ENCODE peak calls at places on chromosomes 11 and 22, in four cellular contexts. R is K562, C is GM12878, A is HepG2. B is an unnamed sample.

GRCh38 chr22:24497879-24498278 is 2.7 kb downstream of the UPB1 start:
- DNase-seq in R (no peak), A (no peak), C (no peak), B (no peak)

GRCh38 chr22:30195245-30196140 is 51.1 kb downstream of the LIF start:
- DNase-seq in R (no peak), A (peak; percentile 40), C (no peak), B (no peak)

GRCh38 chr11:128496684-128497056 is 90.7 kb downstream of the ETS1 start:
- DNase-seq in C (no peak), A (no peak), R (no peak), B (no peak)

GRCh38 chr11:106262852-106263251 is 185.4 kb downstream of the AASDHPPT start:
- DNase-seq in C (no peak), R (no peak), A (no peak), B (no peak)

GRCh38 chr11:117230981-117231636 is 764 bp downstream of the PCSK7 start:
- DNase-seq in A (no peak), R (no peak), C (no peak), B (no peak)

GRCh38 chr11:12765428-12765827 is 91.2 kb downstream of the TEAD1 start:
- DNase-seq in A (no peak), R (no peak), C (no peak), B (no peak)

GRCh38 chr11:105610796-105611361 is 1.0 kb downstream of the GRIA4 start:
- DNase-seq in R (no peak), A (no peak), C (no peak), B (no peak)

GRCh38 chr22:18148508-18148965 is 1.4 kb upstream of the USP18 start:
- DNase-seq in R (peak; percentile 3), A (peak; percentile 94), C (no peak), B (no peak)

GRCh38 chr11:116439480-116439759 is 333.4 kb downstream of the BUD13 start:
- DNase-seq in C (no peak), R (no peak), A (no peak), B (no peak)

GRCh38 chr11:73961321-73961720 is 10.5 kb downstream of the DNAJB13 start:
- DNase-seq in C (no peak), R (no peak), A (no peak), B (no peak)

DNA sequence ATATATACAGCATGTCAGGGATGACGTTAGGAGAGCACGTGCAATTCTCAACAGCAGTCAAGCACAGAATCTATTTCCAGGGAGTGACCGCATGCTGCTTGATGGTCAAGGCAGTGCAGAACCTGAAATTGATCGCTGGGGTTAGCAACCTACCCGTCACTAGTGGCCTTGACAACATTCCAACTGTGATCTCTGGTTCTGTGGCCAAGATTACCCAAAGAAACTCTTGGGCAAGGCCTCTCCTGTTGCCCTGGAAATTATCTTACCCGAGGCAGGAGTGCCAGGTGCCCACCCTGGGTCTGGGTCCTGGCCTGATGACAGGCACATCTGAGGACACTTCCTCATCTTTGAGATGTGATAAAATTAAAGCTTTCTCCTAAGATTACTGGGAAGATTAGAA is 2.2 kb downstream of the TM7SF2 start:
- DNase-seq in A (no peak), C (no peak), R (no peak), B (no peak)
- H3K4me1 ChIP-seq in A (peaks cover 37% of the 10 kb centered on the region), C (peaks cover 24% of the 10 kb centered on the region), R (peaks cover 31% of the 10 kb centered on the region), B (peaks cover 2% of the 10 kb centered on the region)

DNA sequence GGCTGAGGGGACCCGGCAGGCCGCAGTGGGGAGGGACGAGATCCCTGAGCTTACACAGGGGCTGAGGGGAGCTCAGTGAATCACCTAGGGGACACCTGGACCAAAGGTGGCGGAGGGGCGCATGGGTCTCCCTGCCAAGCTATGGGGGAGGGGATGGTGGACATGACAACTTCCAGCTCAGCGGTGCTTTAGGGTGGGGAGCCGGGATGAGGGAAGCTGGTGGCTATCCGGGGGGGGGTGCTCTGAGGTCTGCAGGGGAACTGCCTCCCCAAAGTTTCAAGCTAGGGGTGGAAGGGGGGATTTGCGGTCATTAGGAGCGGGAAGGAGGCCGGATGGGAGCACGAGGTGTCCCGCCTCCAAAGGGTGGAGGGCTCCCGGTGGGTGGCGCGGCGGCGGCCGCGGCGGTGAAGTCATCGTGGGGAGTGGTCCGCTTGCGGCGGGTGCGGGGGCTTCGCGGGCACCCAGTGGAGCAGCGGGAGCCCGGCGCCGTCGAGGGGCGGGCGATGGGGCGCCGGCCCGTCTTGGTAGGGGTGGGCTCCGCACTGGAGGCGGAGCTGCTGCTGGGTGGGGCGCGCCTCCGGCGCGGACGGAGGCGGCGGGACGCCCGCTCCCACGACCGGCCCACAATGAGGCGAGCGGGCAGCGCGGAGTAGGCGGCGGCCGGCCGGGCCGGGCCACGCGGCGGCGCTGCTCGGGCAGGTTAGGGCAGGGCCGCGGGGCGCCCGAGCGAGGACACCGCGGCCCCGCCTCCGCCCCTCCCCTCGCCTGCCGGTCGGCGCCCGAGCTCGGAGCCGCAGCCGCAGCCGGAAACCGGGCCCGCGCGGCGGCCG is at the start of gene MICALL1:
- DNase-seq in C (no peak), R (peak; percentile 87), A (no peak), B (no peak)
- TF ChIP-seq CBX5 in C (no peak), R (no peak), A (no peak), B (no peak)

GRCh38 chr11:77793972-77794371 is 26.6 kb downstream of the RSF1 start:
- DNase-seq in R (no peak), C (no peak), A (peak; percentile 76), B (no peak)

GRCh38 chr11:77789731-77790476 is 30.6 kb downstream of the RSF1 start:
- DNase-seq in A (no peak), C (no peak), R (no peak), B (no peak)

GRCh38 chr11:77789061-77789730 is 31.3 kb downstream of the RSF1 start:
- DNase-seq in A (no peak), C (no peak), R (no peak), B (no peak)

DNA sequence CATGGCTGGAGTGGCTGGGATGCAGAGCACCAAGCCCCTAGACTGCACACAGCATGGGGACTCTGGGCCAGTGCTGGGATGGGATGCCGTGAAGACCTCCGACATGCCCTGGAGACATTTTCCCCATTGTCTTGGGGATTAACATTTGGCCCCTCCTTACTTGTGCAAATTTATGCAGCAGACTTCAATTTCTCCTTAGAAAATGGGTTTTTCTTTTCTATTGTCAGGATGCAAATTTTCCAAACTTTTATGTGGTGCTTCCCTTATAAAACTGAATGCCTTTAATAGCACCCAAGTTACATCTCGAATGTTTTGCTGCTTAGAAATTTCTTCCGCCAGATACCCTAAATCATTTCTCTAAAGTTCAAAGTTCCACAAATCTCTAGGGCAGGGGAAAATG is 29.2 kb downstream of the RSF1 start:
- DNase-seq in A (no peak), C (no peak), R (no peak), B (no peak)
- TF ChIP-seq EP300 in A (no peak), C (no peak), R (no peak), B (no peak)

DNA sequence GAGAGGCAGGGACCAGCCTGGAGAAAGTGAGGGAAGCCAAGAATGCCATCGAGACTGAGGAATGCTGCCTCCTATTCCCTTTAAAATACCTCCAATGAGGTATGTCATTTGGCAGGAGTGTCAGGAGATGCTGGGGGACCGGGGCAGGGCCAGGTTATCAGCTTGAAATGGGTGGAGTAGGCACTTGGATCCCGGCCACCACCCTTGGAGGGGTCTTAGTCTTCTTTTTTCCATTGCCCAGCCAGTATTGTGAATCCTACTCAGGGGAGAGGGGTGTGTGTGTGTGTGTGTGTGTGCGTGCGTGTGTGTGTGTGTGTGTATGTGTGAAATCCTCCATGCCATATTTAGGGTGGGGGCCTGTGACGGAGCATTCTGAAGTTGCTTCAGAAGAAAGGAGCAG is 116.2 kb downstream of the ZBTB16 start:
- DNase-seq in C (no peak), A (no peak), R (no peak), B (no peak)
- H3K4me1 ChIP-seq in C (no peaks in the 10 kb centered on the region), A (peaks cover 10% of the 10 kb centered on the region), R (peaks cover 3% of the 10 kb centered on the region), B (no peaks in the 10 kb centered on the region)

DNA sequence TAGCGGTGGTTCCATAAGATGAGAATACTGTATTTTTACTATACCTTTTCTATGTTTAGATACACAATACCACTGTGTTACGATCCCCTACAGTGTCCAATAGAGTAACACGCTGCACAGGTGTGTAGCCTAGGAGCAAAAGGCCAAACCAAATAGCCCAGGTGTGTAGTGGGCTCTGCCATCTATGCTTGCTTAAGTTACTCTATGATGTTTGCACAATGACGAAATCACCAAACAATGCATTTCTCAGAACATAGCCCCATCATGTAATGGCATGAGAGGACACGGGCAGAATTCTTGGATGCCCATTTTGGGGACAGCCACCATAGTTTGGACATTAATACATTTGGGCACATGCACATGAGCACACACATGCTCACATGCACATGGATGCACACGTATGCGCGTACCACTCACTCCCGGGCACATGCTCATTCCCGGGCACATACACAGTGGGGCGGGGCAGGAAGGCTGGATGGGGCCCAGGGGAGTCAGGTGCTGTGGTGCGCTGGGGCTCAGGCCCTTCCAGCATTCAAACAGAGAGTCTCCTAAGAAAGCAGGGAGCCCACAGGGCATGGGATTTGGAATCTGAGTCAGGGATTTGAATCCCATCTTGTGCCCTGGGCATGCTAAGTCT is 51.1 kb downstream of the RTN4R start:
- DNase-seq in A (no peak), C (no peak), R (no peak), B (no peak)
- TF ChIP-seq CBX5 in A (no peak), C (no peak), R (no peak), B (no peak)

GRCh38 chr11:46392421-46393230 is 1.1 kb upstream of the CHRM4 start:
- DNase-seq in C (no peak), A (peak; percentile 66), R (peak; percentile 88), B (no peak)
- TF ChIP-seq EP300 in C (no peak), A (peak; percentile 50), R (no peak), B (peak; percentile 34)

GRCh38 chr22:39247379-39247778 is 2.6 kb upstream of the PDGFB start:
- DNase-seq in A (no peak), R (no peak), C (no peak), B (no peak)
- H3K4me1 ChIP-seq in A (peaks cover 46% of the 10 kb centered on the region), R (peaks cover 14% of the 10 kb centered on the region), C (peaks cover 4% of the 10 kb centered on the region), B (peaks cover 4% of the 10 kb centered on the region)

GRCh38 chr11:296976-297665 is 2.2 kb downstream of the IFITM5 start:
- DNase-seq in R (no peak), A (no peak), C (no peak), B (no peak)
- TF ChIP-seq CBX5 in R (no peak), A (no peak), C (no peak), B (no peak)

DNA sequence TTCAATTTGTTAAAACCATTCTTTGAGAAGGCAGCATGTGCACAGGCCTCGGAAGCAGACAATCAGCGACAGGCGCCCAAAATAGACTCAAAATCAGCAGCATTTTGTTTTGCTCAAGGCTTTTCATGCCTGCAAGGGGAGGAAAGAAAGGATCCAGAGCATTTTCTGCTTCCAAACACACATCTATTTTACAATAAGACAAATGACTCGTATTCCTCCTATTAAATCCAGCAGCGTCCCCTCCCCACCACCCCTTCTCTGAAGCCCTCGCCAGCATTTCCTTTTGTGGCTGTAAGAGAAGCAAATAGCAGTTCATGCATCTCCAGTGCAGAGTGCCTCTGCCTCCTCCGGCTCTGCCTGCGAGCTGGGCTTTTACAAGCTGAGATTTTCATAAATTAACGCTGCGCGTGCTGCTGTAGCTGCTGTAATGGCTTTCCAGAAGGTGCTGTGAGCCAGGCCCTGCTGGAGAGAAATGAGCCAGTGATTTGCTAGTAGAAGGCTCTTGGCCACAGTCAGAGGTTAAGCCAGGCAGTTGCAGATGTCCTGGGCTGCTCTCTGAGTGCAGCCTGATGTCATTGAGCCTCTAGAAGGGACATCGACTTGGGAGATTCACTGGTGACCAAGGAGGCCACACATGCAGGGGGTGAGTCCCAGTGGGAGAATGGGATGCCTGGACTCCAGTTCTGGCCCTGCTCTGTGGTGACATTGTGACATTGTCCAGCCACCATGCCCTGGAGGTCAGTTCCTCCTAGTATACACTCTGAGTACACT is 134.6 kb upstream of the NAV2 start:
- DNase-seq in A (no peak), C (no peak), R (no peak), B (no peak)
- TF ChIP-seq EP300 in A (no peak), C (no peak), R (no peak), B (no peak)

B was measured in H1.